ENCODE peak calls at places on chromosomes 12 and 14, in ten cellular contexts. L, O, D, V, T, C, Z, A, F and U are unnamed samples.

GRCh38 chr12:26212988-26213387 is 17.6 kb downstream of the SSPN start:
- DNase-seq in Z (no peak), O (no peak), F (no peak), T (no peak), C (no peak), V (no peak), A (no peak), L (no peak), D (no peak), U (no peak)

GRCh38 chr12:127803545-127803944 is 463.4 kb upstream of the TMEM132C start:
- DNase-seq in L (peak), C (no peak), D (no peak), V (no peak), O (no peak), A (no peak), T (no peak), F (peak), Z (no peak), U (no peak)

GRCh38 chr14:41558527-41558926 is 48.1 kb upstream of the LRFN5 start:
- DNase-seq in F (no peak), O (no peak), V (no peak), L (no peak), T (no peak), D (no peak), C (no peak), A (no peak), Z (no peak), U (no peak)

GRCh38 chr14:104249706-104250105 is 111.3 kb downstream of the KIF26A start:
- DNase-seq in D (no peak), A (no peak), L (no peak), V (no peak), C (no peak), O (no peak), T (no peak), Z (peak), F (no peak), U (no peak)

GRCh38 chr14:53128303-53128702 is 24.8 kb downstream of the DDHD1 start:
- DNase-seq in A (no peak), T (no peak), L (no peak), V (no peak), F (no peak), O (no peak), D (no peak), Z (no peak), C (no peak), U (no peak)

GRCh38 chr14:103329421-103330347 is 4.4 kb upstream of the EIF5 start:
- DNase-seq in Z (no peak), D (peak), F (no peak), L (no peak), O (peak), T (no peak), V (no peak), C (peak), A (no peak), U (no peak)

GRCh38 chr14:81406863-81407262 is 6.7 kb upstream of the STON2 start:
- DNase-seq in D (peak), A (no peak), L (peak), V (no peak), T (no peak), C (peak), Z (no peak), O (no peak), F (peak), U (no peak)

GRCh38 chr14:51552768-51553426 is 98.8 kb upstream of the FRMD6 start:
- DNase-seq in Z (no peak), T (no peak), C (no peak), A (no peak), O (peak), F (no peak), L (peak), V (no peak), D (peak), U (no peak)

GRCh38 chr12:131761638-131762037 is 50.7 kb downstream of the SFSWAP start:
- DNase-seq in Z (no peak), F (no peak), T (no peak), D (no peak), O (no peak), C (no peak), V (no peak), A (no peak), L (no peak), U (no peak)

GRCh38 chr12:39403376-39403775 is 39.5 kb downstream of the KIF21A start:
- DNase-seq in L (no peak), Z (no peak), F (no peak), O (no peak), V (no peak), A (no peak), D (no peak), C (no peak), T (no peak), U (no peak)

GRCh38 chr14:75543786-75544185 is 21.5 kb downstream of the BATF start:
- DNase-seq in T (no peak), V (no peak), C (peak), D (no peak), O (no peak), L (no peak), F (no peak), Z (no peak), A (no peak), U (no peak)

GRCh38 chr12:116878567-116879508 is 2.4 kb downstream of the HRK start:
- DNase-seq in T (no peak), Z (no peak), L (no peak), V (peak), A (no peak), F (peak), C (peak), D (no peak), O (no peak), U (peak)

GRCh38 chr14:78325911-78326310 is 155.7 kb downstream of the NRXN3 start:
- DNase-seq in Z (no peak), T (no peak), A (no peak), L (no peak), D (no peak), F (no peak), C (no peak), V (no peak), O (no peak), U (no peak)

GRCh38 chr14:65487783-65488578 is 75.5 kb downstream of the FUT8 start:
- DNase-seq in F (no peak), A (no peak), O (no peak), D (no peak), V (no peak), Z (no peak), T (no peak), C (no peak), L (no peak), U (no peak)

GRCh38 chr14:33642080-33642479 is 308.8 kb downstream of the EGLN3 start:
- DNase-seq in F (no peak), L (no peak), D (no peak), O (no peak), A (no peak), C (no peak), T (no peak), Z (no peak), V (no peak), U (no peak)

GRCh38 chr14:76904740-76905569 is 78.7 kb downstream of the LRRC74A start:
- DNase-seq in O (no peak), Z (no peak), T (peak), V (no peak), A (peak), F (peak), C (peak), D (peak), L (peak), U (no peak)

GRCh38 chr12:78101946-78102635 is 271.4 kb downstream of the NAV3 start:
- DNase-seq in Z (no peak), V (no peak), C (no peak), T (no peak), F (no peak), O (no peak), D (no peak), L (no peak), A (no peak), U (no peak)

GRCh38 chr14:74909911-74910310 is 13.1 kb downstream of the RPS6KL1 start:
- DNase-seq in V (no peak), F (no peak), D (no peak), A (no peak), Z (no peak), O (no peak), T (no peak), C (no peak), L (no peak), U (no peak)

GRCh38 chr12:109567296-109567695 is 6.0 kb downstream of the MMAB start:
- DNase-seq in T (no peak), F (no peak), L (no peak), V (no peak), D (no peak), A (no peak), O (no peak), C (no peak), Z (no peak), U (no peak)

GRCh38 chr12:100266163-100266801 is 597 bp downstream of the DEPDC4 start:
- DNase-seq in V (no peak), F (no peak), A (no peak), O (no peak), L (no peak), C (no peak), D (no peak), Z (no peak), T (no peak), U (no peak)

GRCh38 chr12:28409892-28410291 is 219.6 kb downstream of the CCDC91 start:
- DNase-seq in F (peak), Z (no peak), V (no peak), O (no peak), L (no peak), T (no peak), A (no peak), D (no peak), C (peak), U (no peak)

GRCh38 chr12:57523706-57524614 is 1.3 kb downstream of the MBD6 start:
- DNase-seq in Z (no peak), A (no peak), C (peak), T (peak), V (no peak), F (no peak), O (peak), L (no peak), D (no peak), U (no peak)

GRCh38 chr14:99734406-99735051 is 50.4 kb downstream of the CYP46A1 start:
- DNase-seq in F (no peak), V (no peak), C (no peak), L (peak), T (no peak), O (no peak), D (no peak), Z (peak), A (no peak), U (peak)

GRCh38 chr12:10220398-10221077 is 7.9 kb downstream of the GABARAPL1 start:
- DNase-seq in T (no peak), C (peak), V (no peak), F (peak), L (no peak), Z (peak), D (peak), A (no peak), O (no peak), U (no peak)

GRCh38 chr14:65243766-65244442 is 141.6 kb upstream of the MAX start:
- DNase-seq in T (peak), O (peak), L (no peak), A (no peak), D (no peak), Z (no peak), F (peak), V (peak), C (peak), U (no peak)

GRCh38 chr12:110104188-110104969 is 19.8 kb upstream of the IFT81 start:
- DNase-seq in A (no peak), V (no peak), D (no peak), O (no peak), C (peak), F (no peak), T (no peak), L (no peak), Z (no peak), U (no peak)

GRCh38 chr12:87266305-87266704 is 762.9 kb downstream of the C12orf50 start:
- DNase-seq in V (peak), Z (no peak), C (no peak), D (no peak), A (no peak), T (no peak), L (no peak), F (no peak), O (peak), U (no peak)

GRCh38 chr12:130633771-130634170 is 82.3 kb downstream of the RIMBP2 start:
- DNase-seq in T (no peak), V (no peak), L (no peak), D (no peak), C (no peak), F (no peak), O (peak), A (no peak), Z (no peak), U (peak)

GRCh38 chr12:25994252-25994651 is 35.8 kb downstream of the RASSF8 start:
- DNase-seq in L (no peak), A (no peak), V (no peak), Z (no peak), F (peak), C (peak), T (no peak), D (no peak), O (no peak), U (no peak)

GRCh38 chr12:104863549-104863948 is 94.5 kb downstream of the SLC41A2 start:
- DNase-seq in Z (no peak), L (peak), V (no peak), D (no peak), T (no peak), O (no peak), A (no peak), C (peak), F (peak), U (no peak)

GRCh38 chr14:100528962-100529560 is 58.2 kb downstream of the BEGAIN start:
- DNase-seq in V (no peak), Z (peak), F (no peak), L (no peak), T (no peak), A (no peak), O (no peak), C (no peak), D (no peak), U (no peak)

GRCh38 chr12:120740871-120741270 is 15.2 kb downstream of the ACADS start:
- DNase-seq in A (no peak), V (no peak), Z (no peak), T (no peak), F (no peak), D (no peak), C (no peak), L (no peak), O (no peak), U (no peak)

GRCh38 chr12:24764712-24765111 is 184.2 kb downstream of the BCAT1 start:
- DNase-seq in T (no peak), O (no peak), C (no peak), D (no peak), A (no peak), Z (no peak), F (no peak), V (no peak), L (no peak), U (no peak)

GRCh38 chr14:100772607-100773165 is 46.0 kb downstream of the DLK1 start:
- DNase-seq in T (no peak), L (no peak), F (no peak), A (no peak), V (no peak), O (no peak), C (no peak), D (no peak), Z (no peak), U (no peak)

GRCh38 chr14:51014625-51015024 is 70.3 kb upstream of the PYGL start:
- DNase-seq in V (no peak), Z (no peak), F (peak), L (peak), D (no peak), C (peak), T (no peak), O (no peak), A (no peak), U (no peak)